ENCODE peak calls at places on chromosome 3, in eight cellular contexts. C is nucleus accumbens; L is ELR; W is stimulated activated CD8-positive, alpha-beta memory T cell treated with anti-CD3 and anti-CD28 coated beads, Interleukin-15, amount 100 ng/mL, for 24 hours; M is OCI-LY7; F is NB4; O is T-helper 1 cell; T is fibroblast of villous mesenchyme. R is an unnamed sample.
A peak's percentile ranks its signal among the peaks of the same experiment; 100 is the strongest.

GRCh38 chr3:153162513-153163348 is 705 bp downstream of the RAP2B start:
- DNase-seq in C (peak; percentile 61), F (peak; percentile 66), M (peak; percentile 55), W (peak; percentile 19), L (peak; percentile 51), O (no peak), T (peak; percentile 47), R (peak; percentile 47)

GRCh38 chr3:128488995-128489859 is 3.8 kb downstream of the GATA2 start:
- DNase-seq in W (no peak), F (no peak), O (no peak), C (no peak), T (peak; percentile 69), M (no peak), L (peak; percentile 81), R (peak; percentile 18)

GRCh38 chr3:111143-112069 is 85.2 kb upstream of the CHL1 start:
- DNase-seq in W (no peak), T (no peak), F (no peak), C (no peak), L (no peak), O (no peak), M (no peak), R (no peak)

GRCh38 chr3:66454464-66454859 is 46.4 kb downstream of the LRIG1 start:
- DNase-seq in T (no peak), L (peak; percentile 18), M (no peak), C (no peak), W (no peak), F (no peak), O (no peak), R (no peak)

GRCh38 chr3:109803274-109803673 is 465.9 kb upstream of the DPPA4 start:
- DNase-seq in T (no peak), F (peak; percentile 4), L (peak; percentile 38), W (no peak), M (no peak), O (no peak), C (no peak), R (peak; percentile 40)

GRCh38 chr3:188956839-188957489 is 214.8 kb upstream of the TPRG1 start:
- DNase-seq in L (peak; percentile 80), T (peak; percentile 84), M (peak; percentile 74), W (no peak), C (no peak), O (no peak), F (peak; percentile 55), R (peak; percentile 63)

GRCh38 chr3:144128117-144128892 is 156.7 kb downstream of the DIPK2A start:
- DNase-seq in T (no peak), W (no peak), M (no peak), O (no peak), C (no peak), F (no peak), L (no peak), R (no peak)

GRCh38 chr3:134802428-134803050 is 7.5 kb downstream of the EPHB1 start:
- DNase-seq in F (no peak), M (no peak), W (no peak), T (no peak), C (no peak), L (no peak), O (no peak), R (no peak)

GRCh38 chr3:144380832-144381231 is 409.2 kb downstream of the DIPK2A start:
- DNase-seq in C (no peak), M (no peak), O (no peak), F (no peak), T (no peak), L (no peak), W (no peak), R (no peak)

GRCh38 chr3:9903904-9904303 is 1.3 kb downstream of the IL17RE start:
- DNase-seq in O (no peak), C (no peak), L (no peak), W (no peak), M (no peak), F (no peak), T (no peak), R (no peak)

GRCh38 chr3:55445551-55445950 is 41.6 kb downstream of the WNT5A start:
- DNase-seq in F (no peak), L (no peak), O (no peak), T (no peak), W (no peak), M (no peak), C (no peak), R (no peak)

GRCh38 chr3:108093021-108093420 is 2.2 kb upstream of the CD47 start:
- DNase-seq in L (no peak), C (no peak), F (no peak), T (no peak), M (no peak), W (no peak), O (no peak), R (no peak)

GRCh38 chr3:165805834-165806561 is 31.2 kb downstream of the BCHE start:
- DNase-seq in T (peak; percentile 3), F (no peak), M (no peak), C (no peak), L (peak; percentile 47), O (no peak), W (no peak), R (no peak)

GRCh38 chr3:70476174-70476573 is 163.7 kb upstream of the MDFIC2 start:
- DNase-seq in L (no peak), T (no peak), M (no peak), O (no peak), F (no peak), W (no peak), C (no peak), R (no peak)

GRCh38 chr3:114758828-114759709 is 388.0 kb downstream of the ZBTB20 start:
- DNase-seq in O (no peak), C (no peak), T (peak; percentile 69), L (peak; percentile 23), F (peak; percentile 3), M (no peak), W (no peak), R (no peak)

R was measured in Kasumi-1.